ENCODE peak calls at places on chromosome 6, in eight cellular contexts. H, N, G, T, F, Y, I and L are unnamed samples.

GRCh38 chr6:19866900-19867627 is 29.9 kb downstream of the ID4 start:
- DNase-seq in H (no peak), N (peak), G (no peak), T (no peak), F (no peak), Y (no peak), I (no peak), L (no peak)

GRCh38 chr6:105196076-105196475 is 16.3 kb upstream of the POPDC3 start:
- DNase-seq in H (no peak), N (no peak), G (no peak), T (no peak), F (no peak), Y (no peak), I (no peak), L (no peak)

GRCh38 chr6:24876496-24877465 is 59.0 kb downstream of the RIPOR2 start:
- DNase-seq in H (no peak), N (no peak), G (no peak), T (peak), F (no peak), Y (no peak), I (no peak), L (no peak)

GRCh38 chr6:157486632-157487031 is 105.6 kb downstream of the ZDHHC14 start:
- DNase-seq in H (no peak), N (no peak), G (no peak), T (no peak), F (no peak), Y (no peak), I (no peak), L (no peak)

GRCh38 chr6:40295251-40295949 is 291.8 kb downstream of the LRFN2 start:
- DNase-seq in H (no peak), N (peak), G (no peak), T (no peak), F (no peak), Y (no peak), I (no peak), L (no peak)

GRCh38 chr6:132733288-132733687 is 19.4 kb upstream of the VNN1 start:
- DNase-seq in H (no peak), N (no peak), G (no peak), T (no peak), F (no peak), Y (no peak), I (no peak), L (no peak)

GRCh38 chr6:158870418-158870957 is 51.3 kb upstream of the EZR start:
- DNase-seq in H (no peak), N (no peak), G (no peak), T (no peak), F (no peak), Y (no peak), I (no peak), L (no peak)

GRCh38 chr6:39361657-39362486 is 39.4 kb upstream of the KCNK16 start:
- DNase-seq in H (peak), N (peak), G (peak), T (peak), F (peak), Y (peak), I (peak), L (no peak)

GRCh38 chr6:3843379-3844096 is 5.6 kb upstream of the FAM50B start:
- DNase-seq in H (no peak), N (no peak), G (no peak), T (no peak), F (no peak), Y (no peak), I (no peak), L (no peak)

GRCh38 chr6:16141514-16141913 is 12.6 kb downstream of the MYLIP start:
- DNase-seq in H (no peak), N (no peak), G (no peak), T (no peak), F (no peak), Y (no peak), I (no peak), L (no peak)
- H3K27ac ChIP-seq in H (no peak), N (no peak), G (no peak), T (no peak), F (no peak), Y (no peak), I (no peak), L (no peak)

DNA sequence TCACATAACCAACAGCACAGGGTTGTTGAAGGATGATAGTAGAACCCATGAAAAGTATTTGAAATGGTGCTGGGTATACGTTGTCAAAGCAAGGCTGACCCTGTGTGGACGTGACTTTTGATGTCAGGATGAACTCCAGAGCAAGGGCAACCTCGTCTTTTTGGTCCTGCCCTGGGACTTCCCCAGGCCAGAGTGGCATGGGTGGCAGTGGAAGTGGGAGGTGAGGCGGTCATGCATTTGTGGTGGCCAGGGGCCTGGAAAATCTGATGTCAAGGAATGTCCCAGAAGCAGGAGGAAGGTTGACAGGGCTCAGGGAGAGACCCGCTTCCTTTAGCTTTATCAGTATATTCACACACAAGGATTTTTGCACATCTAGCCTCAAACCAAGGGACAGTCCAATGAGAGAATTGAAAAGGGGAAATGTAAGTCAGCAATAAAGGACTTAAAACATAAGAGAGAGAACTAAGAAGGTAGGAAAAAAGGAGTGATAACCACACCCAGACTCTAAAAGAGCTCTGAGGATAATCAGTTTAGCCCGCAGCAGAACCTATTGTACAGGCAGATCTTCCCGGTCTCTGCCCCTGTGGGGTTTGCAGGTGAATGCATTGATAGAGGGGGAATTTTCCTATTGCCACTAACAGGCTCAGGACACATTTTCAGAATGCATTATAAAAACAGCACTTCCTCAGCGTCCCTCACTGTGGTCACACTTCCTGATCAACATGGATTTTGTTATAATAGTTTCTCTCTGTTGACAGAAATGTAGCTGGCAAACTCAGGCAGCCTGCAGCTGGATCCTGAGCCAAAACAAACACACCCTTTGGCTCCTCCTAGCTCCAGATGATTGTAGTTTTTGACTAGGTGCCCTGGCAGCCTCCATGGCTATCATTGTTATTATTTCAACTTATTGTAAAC is 98.7 kb upstream of the HDGFL1 start:
- DNase-seq in H (peak), N (peak), G (peak), T (peak), F (peak), Y (peak), I (peak), L (no peak)
- TF ChIP-seq CTCF in H (peak), N (peak), G (no peak), T (no peak), F (peak), Y (no peak), I (peak), L (no peak)

DNA sequence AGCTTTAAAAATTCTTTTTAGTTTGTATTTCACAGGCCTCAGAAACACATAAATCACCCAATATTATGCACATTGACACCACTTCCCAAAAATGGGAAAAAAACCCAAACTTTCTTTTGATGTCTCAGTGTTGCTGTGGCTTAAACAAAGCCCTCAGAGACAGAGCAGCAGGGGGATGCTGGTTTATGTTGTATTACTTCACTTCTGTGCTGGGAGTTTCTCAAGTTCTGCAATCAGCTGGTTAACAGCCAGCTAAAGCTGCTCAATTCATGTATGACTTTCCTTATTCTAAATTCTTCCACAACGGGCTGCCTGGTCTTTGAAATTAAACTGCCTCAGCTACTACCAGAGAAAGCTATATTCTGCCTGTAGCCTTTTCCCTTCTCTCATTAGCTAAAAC is 5.6 kb downstream of the FILIP1 start:
- DNase-seq in H (no peak), N (peak), G (no peak), T (no peak), F (no peak), Y (no peak), I (no peak), L (no peak)
- H3K4me3 ChIP-seq in H (no peak), N (no peak), G (no peak), T (no peak), F (no peak), Y (no peak), I (peak), L (no peak)

GRCh38 chr6:42123379-42124103 is 18.9 kb downstream of the C6orf132 start:
- DNase-seq in H (no peak), N (no peak), G (no peak), T (no peak), F (no peak), Y (no peak), I (no peak), L (no peak)
- H3K27ac ChIP-seq in H (no peak), N (no peak), G (no peak), T (no peak), F (no peak), Y (peak), I (no peak), L (no peak)

GRCh38 chr6:101434601-101435000 is 41.1 kb downstream of the GRIK2 start:
- DNase-seq in H (no peak), N (no peak), G (no peak), T (no peak), F (no peak), Y (no peak), I (no peak), L (no peak)
- TF ChIP-seq CTCF in H (no peak), N (no peak), G (no peak), T (no peak), F (no peak), Y (no peak), I (no peak), L (no peak)

GRCh38 chr6:146595981-146596731 is 2.6 kb upstream of the ADGB start:
- DNase-seq in H (no peak), N (no peak), G (no peak), T (no peak), F (no peak), Y (no peak), I (no peak), L (peak)
- H3K4me3 ChIP-seq in H (no peak), N (no peak), G (no peak), T (no peak), F (no peak), Y (no peak), I (no peak), L (no peak)

DNA sequence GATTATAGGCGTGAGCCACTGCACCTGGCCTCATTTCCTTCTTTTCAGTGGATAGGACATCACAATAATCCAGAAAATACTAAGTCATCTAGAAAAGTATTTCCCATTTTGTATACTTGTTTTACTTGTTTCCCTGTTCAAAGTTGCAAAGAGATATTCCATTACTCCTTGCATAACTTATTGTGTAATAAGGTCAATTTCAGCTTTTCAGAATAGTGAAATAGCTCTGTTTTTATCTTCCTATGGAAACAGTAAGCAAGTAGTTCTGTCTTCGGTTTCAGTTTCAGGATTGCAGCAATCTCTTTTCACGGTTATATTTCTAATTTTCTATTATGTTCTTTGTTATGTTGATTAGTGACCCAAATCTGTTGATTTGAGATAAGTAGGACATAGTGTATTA is 6.0 kb downstream of the STX11 start:
- DNase-seq in H (no peak), N (no peak), G (no peak), T (no peak), F (no peak), Y (no peak), I (no peak), L (no peak)
- H3K27ac ChIP-seq in H (no peak), N (no peak), G (no peak), T (no peak), F (no peak), Y (peak), I (peak), L (peak)

DNA sequence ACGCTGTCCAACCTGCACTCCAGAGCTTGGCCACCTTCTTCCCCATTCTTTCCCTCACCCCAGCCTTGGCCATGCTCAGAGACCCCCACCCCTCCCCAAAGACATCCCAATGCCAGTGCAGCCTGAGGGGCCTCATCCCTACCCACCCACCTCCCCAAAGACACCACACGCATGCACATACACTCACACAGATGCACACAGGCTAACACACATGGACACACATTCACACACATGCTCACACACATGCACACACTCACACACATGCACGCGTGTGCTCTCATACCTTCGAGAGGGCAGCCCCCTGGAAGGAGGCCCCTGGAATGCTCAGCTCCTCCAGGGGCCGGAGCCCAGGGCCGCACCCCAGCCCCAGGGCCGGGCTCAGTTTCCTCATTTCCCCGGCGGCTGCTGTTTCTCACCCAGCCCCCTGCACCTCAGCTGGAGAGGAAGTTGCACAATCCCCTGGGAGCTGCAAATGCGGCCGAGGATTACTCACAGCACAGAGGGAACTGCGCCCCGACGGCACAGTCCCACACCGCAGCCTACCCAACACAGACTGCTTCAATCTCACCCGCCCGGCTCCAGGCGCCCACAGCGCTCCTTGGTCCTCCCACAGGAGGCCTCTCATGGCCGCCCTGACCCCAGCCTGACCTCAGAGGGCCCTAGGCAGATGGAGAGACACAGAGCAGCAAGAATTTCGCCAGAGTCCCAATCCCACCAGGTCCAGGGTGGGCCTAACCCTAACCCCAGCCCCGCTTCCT is 12.1 kb downstream of the TFEB start:
- DNase-seq in H (no peak), N (peak), G (no peak), T (peak), F (peak), Y (peak), I (peak), L (peak)
- TF ChIP-seq CTCF in H (no peak), N (peak), G (no peak), T (no peak), F (no peak), Y (no peak), I (no peak), L (peak)

GRCh38 chr6:146701632-146702031 is 102.9 kb downstream of the ADGB start:
- DNase-seq in H (no peak), N (no peak), G (no peak), T (no peak), F (no peak), Y (no peak), I (no peak), L (no peak)
- H3K4me3 ChIP-seq in H (no peak), N (no peak), G (no peak), T (no peak), F (no peak), Y (no peak), I (no peak), L (no peak)